ENCODE peak calls at places on chromosome 7, in four cellular contexts. G is GM23338, R is endothelial cell of umbilical vein, O is PC-9. M is an unnamed sample. For H3K79me2, the result is how much of the 10 kb centered on the place peaks cover.

GRCh38 chr7:31023877-31024276 is 28.2 kb upstream of the ADCYAP1R1 start:
- DNase-seq in G (no peak), O (no peak), R (no peak), M (no peak)

GRCh38 chr7:129480674-129481363 is 21.5 kb upstream of the SMKR1 start:
- DNase-seq in O (no peak), G (no peak), R (no peak), M (no peak)

GRCh38 chr7:81669476-81670105 is 100.3 kb downstream of the HGF start:
- DNase-seq in O (no peak), G (no peak), R (no peak), M (no peak)

GRCh38 chr7:73799282-73800141 is 29.4 kb upstream of the CLDN3 start:
- DNase-seq in O (no peak), G (no peak), R (no peak), M (no peak)

GRCh38 chr7:2138146-2138765 is 94.5 kb downstream of the MAD1L1 start:
- DNase-seq in O (no peak), R (peak), G (no peak), M (no peak)

GRCh38 chr7:156907656-156908055 is 14.7 kb upstream of the LMBR1 start:
- DNase-seq in G (no peak), R (no peak), O (no peak), M (peak)

GRCh38 chr7:141609566-141609965 is 58.4 kb downstream of the AGK start:
- DNase-seq in O (no peak), R (no peak), G (peak), M (no peak)

GRCh38 chr7:129292861-129293260 is 68.0 kb downstream of the AHCYL2 start:
- DNase-seq in R (no peak), O (no peak), G (no peak), M (no peak)

GRCh38 chr7:7321681-7322080 is 139.3 kb downstream of the C1GALT1 start:
- DNase-seq in R (no peak), G (no peak), O (peak), M (no peak)

GRCh38 chr7:47485640-47486435 is 96.1 kb downstream of the TNS3 start:
- DNase-seq in G (no peak), O (peak), R (no peak), M (peak)

GRCh38 chr7:10121641-10122040 is 852.0 kb upstream of the PHF14 start:
- DNase-seq in G (peak), O (no peak), R (peak), M (no peak)

GRCh38 chr7:17444673-17445072 is 146.2 kb downstream of the AHR start:
- DNase-seq in R (peak), G (no peak), O (peak), M (peak)

GRCh38 chr7:157690058-157690832 is 353.4 kb downstream of the DNAJB6 start:
- DNase-seq in O (no peak), G (no peak), R (no peak), M (peak)

GRCh38 chr7:5382281-5383041 is 41.2 kb downstream of the TNRC18 start:
- DNase-seq in G (peak), R (no peak), O (no peak), M (peak)

GRCh38 chr7:19520392-19520791 is 188.4 kb downstream of the POLR1F start:
- DNase-seq in G (no peak), R (no peak), O (no peak), M (no peak)

GRCh38 chr7:23530901-23531793 is 634 bp downstream of the TRA2A start:
- DNase-seq in G (peak), O (peak), R (peak), M (peak)

GRCh38 chr7:13830604-13830915 is 158.9 kb downstream of the ETV1 start:
- DNase-seq in R (no peak), G (no peak), O (no peak), M (peak)

GRCh38 chr7:129882531-129882930 is 70.2 kb downstream of the UBE2H start:
- DNase-seq in R (no peak), G (no peak), O (no peak), M (peak)

DNA sequence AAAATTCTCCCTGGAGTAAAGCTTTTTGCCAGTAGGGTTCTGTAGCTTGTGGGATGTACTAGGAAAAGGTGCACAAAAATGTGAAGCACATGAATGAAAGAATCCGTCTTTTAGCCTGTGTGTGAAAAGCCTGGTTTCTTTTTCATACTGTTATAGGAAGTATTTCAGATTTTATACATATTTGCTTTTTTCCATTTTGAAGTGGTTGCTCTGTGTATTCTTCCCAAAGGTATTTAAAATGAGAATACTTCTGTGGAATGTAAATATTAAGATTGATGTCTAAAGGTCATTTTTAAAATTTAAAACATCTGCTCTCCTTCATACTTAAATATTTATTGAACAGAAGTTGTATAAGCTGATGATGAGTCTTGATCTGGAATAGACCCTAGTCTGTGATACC is 96.8 kb downstream of the CDK14 start:
- DNase-seq in R (no peak), O (no peak), G (no peak), M (peak)
- H3K79me2 ChIP-seq in R (under half), O (under half), G (under half), M (half or more)

GRCh38 chr7:22357311-22358175 is 589 bp upstream of the RAPGEF5 start:
- DNase-seq in O (no peak), R (peak), G (peak), M (peak)
- TF ChIP-seq EZH2 in O (no peak), R (no peak), G (no peak), M (no peak)

GRCh38 chr7:22319424-22320403 is 37.2 kb downstream of the RAPGEF5 start:
- DNase-seq in R (no peak), G (no peak), O (no peak), M (no peak)
- H3K27ac ChIP-seq in R (no peak), G (peak), O (no peak), M (no peak)

GRCh38 chr7:134919240-134919641 is 67.1 kb upstream of the AGBL3 start:
- DNase-seq in G (no peak), O (no peak), R (no peak), M (no peak)
- H3K79me2 ChIP-seq in G (under half), O (under half), R (under half), M (half or more)

M was measured in GM23248.